ENCODE peak calls at places on chromosome 18, in ten cellular contexts. E is activated CD4-positive, alpha-beta T cell treated with anti-CD3 and anti-CD28 coated beads, Interleukin-2, amount 10 ng/mL, durations not matched to agents 7 days and 5 days; A is natural killer cell treated with Interleukin-12 subunit alpha and Interleukin-12 subunit beta and Interleukin-15 and Interleukin-18, amount 100 ng/mL, for 72 hours; O is cardiac septum; G is NCI-H774; L is body of pancreas; X is stimulated activated CD4-positive, alpha-beta T cell treated with anti-CD3 and anti-CD28 coated beads, Interleukin-15, amount 100 ng/mL, for 24 hours; U is ELF-1; C is GM04504; R is BJ. H is an unnamed sample.

GRCh38 chr18:23337599-23338444 is 115.3 kb upstream of the RIOK3 start:
- DNase-seq in E (no peak), A (no peak), O (no peak), G (peak), L (no peak), X (no peak), U (peak), C (no peak), R (no peak), H (no peak)

GRCh38 chr18:48733854-48734253 is 195.0 kb downstream of the CTIF start:
- DNase-seq in E (no peak), A (no peak), O (no peak), G (no peak), L (no peak), X (no peak), U (no peak), C (no peak), R (no peak), H (no peak)

GRCh38 chr18:70332694-70333093 is 43.8 kb downstream of the SOCS6 start:
- DNase-seq in E (no peak), A (no peak), O (no peak), G (no peak), L (no peak), X (no peak), U (no peak), C (no peak), R (no peak), H (no peak)

GRCh38 chr18:80154293-80154692 is 45.2 kb downstream of the ADNP2 start:
- DNase-seq in E (peak), A (no peak), O (no peak), G (no peak), L (no peak), X (peak), U (no peak), C (no peak), R (no peak), H (peak)

GRCh38 chr18:50373531-50373930 is 1.3 kb upstream of the SKA1 start:
- DNase-seq in E (no peak), A (no peak), O (no peak), G (no peak), L (no peak), X (no peak), U (peak), C (no peak), R (no peak), H (no peak)

GRCh38 chr18:34322365-34323289 is 97.9 kb upstream of the NOL4 start:
- DNase-seq in E (no peak), A (no peak), O (no peak), G (peak), L (peak), X (peak), U (peak), C (peak), R (no peak), H (no peak)

GRCh38 chr18:525066-525797 is 24.7 kb upstream of the COLEC12 start:
- DNase-seq in E (no peak), A (no peak), O (no peak), G (no peak), L (no peak), X (no peak), U (no peak), C (peak), R (peak), H (no peak)

GRCh38 chr18:6376433-6377229 is 38.1 kb downstream of the L3MBTL4 start:
- DNase-seq in E (no peak), A (no peak), O (no peak), G (no peak), L (no peak), X (no peak), U (no peak), C (no peak), R (no peak), H (no peak)

GRCh38 chr18:9547767-9548166 is 66.6 kb downstream of the PPP4R1 start:
- DNase-seq in E (no peak), A (no peak), O (no peak), G (peak), L (no peak), X (no peak), U (no peak), C (no peak), R (no peak), H (no peak)

GRCh38 chr18:55014095-55014494 is 54.8 kb upstream of the CCDC68 start:
- DNase-seq in E (no peak), A (no peak), O (no peak), G (no peak), L (no peak), X (no peak), U (no peak), C (no peak), R (no peak), H (no peak)

GRCh38 chr18:11736656-11737055 is 47.6 kb downstream of the GNAL start:
- DNase-seq in E (no peak), A (no peak), O (no peak), G (no peak), L (no peak), X (no peak), U (no peak), C (no peak), R (no peak), H (no peak)

GRCh38 chr18:55018602-55019001 is 59.3 kb upstream of the CCDC68 start:
- DNase-seq in E (no peak), A (no peak), O (no peak), G (no peak), L (no peak), X (no peak), U (no peak), C (no peak), R (peak), H (no peak)

GRCh38 chr18:26614374-26614773 is 66.0 kb upstream of the KCTD1 start:
- DNase-seq in E (no peak), A (no peak), O (no peak), G (no peak), L (no peak), X (no peak), U (peak), C (no peak), R (no peak), H (no peak)

GRCh38 chr18:44198296-44199284 is 482.1 kb upstream of the SETBP1 start:
- DNase-seq in E (no peak), A (no peak), O (no peak), G (no peak), L (no peak), X (no peak), U (no peak), C (no peak), R (no peak), H (no peak)